ENCODE peak calls at places on chromosomes 6 and 20, in eight cellular contexts. One of them, this sample, is unnamed.

GRCh38 chr20:49431345-49431744 is 51.1 kb downstream of the KCNB1 start:
- DNase-seq in CD4-positive, CD25-positive, alpha-beta regulatory T cell: no peak
- DNase-seq in anterior cingulate cortex: no peak
- DNase-seq in SK-N-SH: no peak
- DNase-seq in GOT3: no peak
- DNase-seq in activated CD4-positive, alpha-beta T cell treated with anti-CD3 and anti-CD28 coated beads for 48 hours: no peak
- DNase-seq in amniotic epithelial cell: peak
- DNase-seq in skeletal muscle cell: no peak
- DNase-seq in this sample: peak

GRCh38 chr6:126786262-126786661 is 332.2 kb upstream of the RSPO3 start:
- DNase-seq in CD4-positive, CD25-positive, alpha-beta regulatory T cell: no peak
- DNase-seq in anterior cingulate cortex: no peak
- DNase-seq in SK-N-SH: no peak
- DNase-seq in GOT3: no peak
- DNase-seq in activated CD4-positive, alpha-beta T cell treated with anti-CD3 and anti-CD28 coated beads for 48 hours: no peak
- DNase-seq in amniotic epithelial cell: peak
- DNase-seq in skeletal muscle cell: no peak
- DNase-seq in this sample: peak

GRCh38 chr6:157798851-157799250 is 24.2 kb upstream of the SNX9 start:
- DNase-seq in CD4-positive, CD25-positive, alpha-beta regulatory T cell: no peak
- DNase-seq in anterior cingulate cortex: no peak
- DNase-seq in SK-N-SH: no peak
- DNase-seq in GOT3: no peak
- DNase-seq in activated CD4-positive, alpha-beta T cell treated with anti-CD3 and anti-CD28 coated beads for 48 hours: peak
- DNase-seq in amniotic epithelial cell: no peak
- DNase-seq in skeletal muscle cell: no peak
- DNase-seq in this sample: no peak

GRCh38 chr6:56570434-56571359 is 72.0 kb downstream of the DST start:
- DNase-seq in CD4-positive, CD25-positive, alpha-beta regulatory T cell: no peak
- DNase-seq in anterior cingulate cortex: no peak
- DNase-seq in SK-N-SH: peak
- DNase-seq in GOT3: no peak
- DNase-seq in activated CD4-positive, alpha-beta T cell treated with anti-CD3 and anti-CD28 coated beads for 48 hours: no peak
- DNase-seq in amniotic epithelial cell: peak
- DNase-seq in skeletal muscle cell: no peak
- DNase-seq in this sample: peak

GRCh38 chr6:147868493-147869222 is 360.2 kb downstream of the SAMD5 start:
- DNase-seq in CD4-positive, CD25-positive, alpha-beta regulatory T cell: no peak
- DNase-seq in anterior cingulate cortex: no peak
- DNase-seq in SK-N-SH: no peak
- DNase-seq in GOT3: no peak
- DNase-seq in activated CD4-positive, alpha-beta T cell treated with anti-CD3 and anti-CD28 coated beads for 48 hours: no peak
- DNase-seq in amniotic epithelial cell: peak
- DNase-seq in skeletal muscle cell: no peak
- DNase-seq in this sample: no peak

GRCh38 chr6:148760568-148761531 is 14.0 kb downstream of the UST start:
- DNase-seq in CD4-positive, CD25-positive, alpha-beta regulatory T cell: no peak
- DNase-seq in anterior cingulate cortex: peak
- DNase-seq in SK-N-SH: no peak
- DNase-seq in GOT3: peak
- DNase-seq in activated CD4-positive, alpha-beta T cell treated with anti-CD3 and anti-CD28 coated beads for 48 hours: peak
- DNase-seq in amniotic epithelial cell: peak
- DNase-seq in skeletal muscle cell: peak
- DNase-seq in this sample: peak

GRCh38 chr6:111687652-111688051 is 82.0 kb upstream of the TRAF3IP2 start:
- DNase-seq in CD4-positive, CD25-positive, alpha-beta regulatory T cell: no peak
- DNase-seq in anterior cingulate cortex: no peak
- DNase-seq in SK-N-SH: no peak
- DNase-seq in GOT3: no peak
- DNase-seq in activated CD4-positive, alpha-beta T cell treated with anti-CD3 and anti-CD28 coated beads for 48 hours: no peak
- DNase-seq in amniotic epithelial cell: no peak
- DNase-seq in skeletal muscle cell: no peak
- DNase-seq in this sample: peak

GRCh38 chr6:111752476-111752875 is 120.8 kb downstream of the FYN start:
- DNase-seq in CD4-positive, CD25-positive, alpha-beta regulatory T cell: no peak
- DNase-seq in anterior cingulate cortex: no peak
- DNase-seq in SK-N-SH: no peak
- DNase-seq in GOT3: no peak
- DNase-seq in activated CD4-positive, alpha-beta T cell treated with anti-CD3 and anti-CD28 coated beads for 48 hours: no peak
- DNase-seq in amniotic epithelial cell: no peak
- DNase-seq in skeletal muscle cell: no peak
- DNase-seq in this sample: no peak

GRCh38 chr6:166087246-166087645 is 80.4 kb downstream of the TBXT start:
- DNase-seq in CD4-positive, CD25-positive, alpha-beta regulatory T cell: no peak
- DNase-seq in anterior cingulate cortex: no peak
- DNase-seq in SK-N-SH: no peak
- DNase-seq in GOT3: no peak
- DNase-seq in activated CD4-positive, alpha-beta T cell treated with anti-CD3 and anti-CD28 coated beads for 48 hours: no peak
- DNase-seq in amniotic epithelial cell: no peak
- DNase-seq in skeletal muscle cell: no peak
- DNase-seq in this sample: no peak

GRCh38 chr6:33018904-33019303 is 9.5 kb upstream of the HLA-DOA start:
- DNase-seq in CD4-positive, CD25-positive, alpha-beta regulatory T cell: no peak
- DNase-seq in anterior cingulate cortex: peak
- DNase-seq in SK-N-SH: no peak
- DNase-seq in GOT3: no peak
- DNase-seq in activated CD4-positive, alpha-beta T cell treated with anti-CD3 and anti-CD28 coated beads for 48 hours: peak
- DNase-seq in amniotic epithelial cell: peak
- DNase-seq in skeletal muscle cell: peak
- DNase-seq in this sample: peak

GRCh38 chr20:44070139-44070900 is 116.7 kb downstream of the JPH2 start:
- DNase-seq in CD4-positive, CD25-positive, alpha-beta regulatory T cell: peak
- DNase-seq in anterior cingulate cortex: peak
- DNase-seq in SK-N-SH: no peak
- DNase-seq in GOT3: no peak
- DNase-seq in activated CD4-positive, alpha-beta T cell treated with anti-CD3 and anti-CD28 coated beads for 48 hours: peak
- DNase-seq in amniotic epithelial cell: no peak
- DNase-seq in skeletal muscle cell: no peak
- DNase-seq in this sample: no peak

GRCh38 chr20:1823421-1823892 is 71.8 kb upstream of the SIRPA start:
- DNase-seq in CD4-positive, CD25-positive, alpha-beta regulatory T cell: no peak
- DNase-seq in anterior cingulate cortex: no peak
- DNase-seq in SK-N-SH: no peak
- DNase-seq in GOT3: no peak
- DNase-seq in activated CD4-positive, alpha-beta T cell treated with anti-CD3 and anti-CD28 coated beads for 48 hours: no peak
- DNase-seq in amniotic epithelial cell: no peak
- DNase-seq in skeletal muscle cell: no peak
- DNase-seq in this sample: no peak

GRCh38 chr20:31497838-31498540 is 16.3 kb upstream of the HM13 start:
- DNase-seq in CD4-positive, CD25-positive, alpha-beta regulatory T cell: no peak
- DNase-seq in anterior cingulate cortex: no peak
- DNase-seq in SK-N-SH: no peak
- DNase-seq in GOT3: peak
- DNase-seq in activated CD4-positive, alpha-beta T cell treated with anti-CD3 and anti-CD28 coated beads for 48 hours: no peak
- DNase-seq in amniotic epithelial cell: peak
- DNase-seq in skeletal muscle cell: peak
- DNase-seq in this sample: no peak

GRCh38 chr6:50699086-50699886 is 14.0 kb upstream of the TFAP2D start:
- DNase-seq in CD4-positive, CD25-positive, alpha-beta regulatory T cell: no peak
- DNase-seq in anterior cingulate cortex: no peak
- DNase-seq in SK-N-SH: no peak
- DNase-seq in GOT3: no peak
- DNase-seq in activated CD4-positive, alpha-beta T cell treated with anti-CD3 and anti-CD28 coated beads for 48 hours: no peak
- DNase-seq in amniotic epithelial cell: no peak
- DNase-seq in skeletal muscle cell: no peak
- DNase-seq in this sample: peak

GRCh38 chr20:5691918-5692618 is 58.1 kb upstream of the SHLD1 start:
- DNase-seq in CD4-positive, CD25-positive, alpha-beta regulatory T cell: no peak
- DNase-seq in anterior cingulate cortex: no peak
- DNase-seq in SK-N-SH: no peak
- DNase-seq in GOT3: no peak
- DNase-seq in activated CD4-positive, alpha-beta T cell treated with anti-CD3 and anti-CD28 coated beads for 48 hours: no peak
- DNase-seq in amniotic epithelial cell: no peak
- DNase-seq in skeletal muscle cell: no peak
- DNase-seq in this sample: no peak

GRCh38 chr6:56795852-56796532 is 153.3 kb upstream of the DST start:
- DNase-seq in CD4-positive, CD25-positive, alpha-beta regulatory T cell: no peak
- DNase-seq in anterior cingulate cortex: no peak
- DNase-seq in SK-N-SH: peak
- DNase-seq in GOT3: no peak
- DNase-seq in activated CD4-positive, alpha-beta T cell treated with anti-CD3 and anti-CD28 coated beads for 48 hours: no peak
- DNase-seq in amniotic epithelial cell: peak
- DNase-seq in skeletal muscle cell: no peak
- DNase-seq in this sample: peak

GRCh38 chr6:37289931-37290330 is 32.0 kb upstream of the TMEM217 start:
- DNase-seq in CD4-positive, CD25-positive, alpha-beta regulatory T cell: no peak
- DNase-seq in anterior cingulate cortex: no peak
- DNase-seq in SK-N-SH: no peak
- DNase-seq in GOT3: no peak
- DNase-seq in activated CD4-positive, alpha-beta T cell treated with anti-CD3 and anti-CD28 coated beads for 48 hours: peak
- DNase-seq in amniotic epithelial cell: no peak
- DNase-seq in skeletal muscle cell: no peak
- DNase-seq in this sample: no peak

GRCh38 chr6:117469356-117469755 is 13.1 kb upstream of the DCBLD1 start:
- DNase-seq in CD4-positive, CD25-positive, alpha-beta regulatory T cell: no peak
- DNase-seq in anterior cingulate cortex: no peak
- DNase-seq in SK-N-SH: no peak
- DNase-seq in GOT3: no peak
- DNase-seq in activated CD4-positive, alpha-beta T cell treated with anti-CD3 and anti-CD28 coated beads for 48 hours: no peak
- DNase-seq in amniotic epithelial cell: no peak
- DNase-seq in skeletal muscle cell: no peak
- DNase-seq in this sample: no peak

GRCh38 chr6:17505062-17505476 is 95.0 kb upstream of the FAM8A1 start:
- DNase-seq in CD4-positive, CD25-positive, alpha-beta regulatory T cell: no peak
- DNase-seq in anterior cingulate cortex: no peak
- DNase-seq in SK-N-SH: peak
- DNase-seq in GOT3: no peak
- DNase-seq in activated CD4-positive, alpha-beta T cell treated with anti-CD3 and anti-CD28 coated beads for 48 hours: no peak
- DNase-seq in amniotic epithelial cell: peak
- DNase-seq in skeletal muscle cell: no peak
- DNase-seq in this sample: peak

GRCh38 chr6:96156425-96156824 is 140.7 kb downstream of the FUT9 start:
- DNase-seq in CD4-positive, CD25-positive, alpha-beta regulatory T cell: no peak
- DNase-seq in anterior cingulate cortex: no peak
- DNase-seq in SK-N-SH: no peak
- DNase-seq in GOT3: no peak
- DNase-seq in activated CD4-positive, alpha-beta T cell treated with anti-CD3 and anti-CD28 coated beads for 48 hours: no peak
- DNase-seq in amniotic epithelial cell: no peak
- DNase-seq in skeletal muscle cell: no peak
- DNase-seq in this sample: no peak

GRCh38 chr20:24752612-24753011 is 196.5 kb upstream of the CST7 start:
- DNase-seq in CD4-positive, CD25-positive, alpha-beta regulatory T cell: no peak
- DNase-seq in anterior cingulate cortex: no peak
- DNase-seq in SK-N-SH: no peak
- DNase-seq in GOT3: no peak
- DNase-seq in activated CD4-positive, alpha-beta T cell treated with anti-CD3 and anti-CD28 coated beads for 48 hours: no peak
- DNase-seq in amniotic epithelial cell: no peak
- DNase-seq in skeletal muscle cell: no peak
- DNase-seq in this sample: peak

GRCh38 chr20:59850018-59850641 is 83.3 kb downstream of the SYCP2 start:
- DNase-seq in CD4-positive, CD25-positive, alpha-beta regulatory T cell: no peak
- DNase-seq in anterior cingulate cortex: no peak
- DNase-seq in SK-N-SH: no peak
- DNase-seq in GOT3: no peak
- DNase-seq in activated CD4-positive, alpha-beta T cell treated with anti-CD3 and anti-CD28 coated beads for 48 hours: no peak
- DNase-seq in amniotic epithelial cell: peak
- DNase-seq in skeletal muscle cell: no peak
- DNase-seq in this sample: peak

GRCh38 chr6:153729189-153729588 is 309.9 kb upstream of the OPRM1 start:
- DNase-seq in CD4-positive, CD25-positive, alpha-beta regulatory T cell: no peak
- DNase-seq in anterior cingulate cortex: no peak
- DNase-seq in SK-N-SH: no peak
- DNase-seq in GOT3: no peak
- DNase-seq in activated CD4-positive, alpha-beta T cell treated with anti-CD3 and anti-CD28 coated beads for 48 hours: no peak
- DNase-seq in amniotic epithelial cell: no peak
- DNase-seq in skeletal muscle cell: no peak
- DNase-seq in this sample: no peak

GRCh38 chr6:167645383-167645782 is 181.3 kb upstream of the AFDN start:
- DNase-seq in CD4-positive, CD25-positive, alpha-beta regulatory T cell: no peak
- DNase-seq in anterior cingulate cortex: no peak
- DNase-seq in SK-N-SH: no peak
- DNase-seq in GOT3: no peak
- DNase-seq in activated CD4-positive, alpha-beta T cell treated with anti-CD3 and anti-CD28 coated beads for 48 hours: no peak
- DNase-seq in amniotic epithelial cell: no peak
- DNase-seq in skeletal muscle cell: no peak
- DNase-seq in this sample: no peak

GRCh38 chr6:98835149-98836024 is 1.0 kb downstream of the POU3F2 start:
- DNase-seq in CD4-positive, CD25-positive, alpha-beta regulatory T cell: no peak
- DNase-seq in anterior cingulate cortex: no peak
- DNase-seq in SK-N-SH: peak
- DNase-seq in GOT3: no peak
- DNase-seq in activated CD4-positive, alpha-beta T cell treated with anti-CD3 and anti-CD28 coated beads for 48 hours: no peak
- DNase-seq in amniotic epithelial cell: no peak
- DNase-seq in skeletal muscle cell: no peak
- DNase-seq in this sample: no peak

GRCh38 chr20:46720019-46720418 is 10.6 kb downstream of the SLC2A10 start:
- DNase-seq in CD4-positive, CD25-positive, alpha-beta regulatory T cell: no peak
- DNase-seq in anterior cingulate cortex: no peak
- DNase-seq in SK-N-SH: no peak
- DNase-seq in GOT3: no peak
- DNase-seq in activated CD4-positive, alpha-beta T cell treated with anti-CD3 and anti-CD28 coated beads for 48 hours: no peak
- DNase-seq in amniotic epithelial cell: no peak
- DNase-seq in skeletal muscle cell: no peak
- DNase-seq in this sample: no peak

GRCh38 chr6:15793288-15793687 is 130.5 kb upstream of the DTNBP1 start:
- DNase-seq in CD4-positive, CD25-positive, alpha-beta regulatory T cell: no peak
- DNase-seq in anterior cingulate cortex: no peak
- DNase-seq in SK-N-SH: no peak
- DNase-seq in GOT3: no peak
- DNase-seq in activated CD4-positive, alpha-beta T cell treated with anti-CD3 and anti-CD28 coated beads for 48 hours: no peak
- DNase-seq in amniotic epithelial cell: peak
- DNase-seq in skeletal muscle cell: peak
- DNase-seq in this sample: peak

GRCh38 chr6:45192556-45192955 is 135.6 kb upstream of the RUNX2 start:
- DNase-seq in CD4-positive, CD25-positive, alpha-beta regulatory T cell: no peak
- DNase-seq in anterior cingulate cortex: no peak
- DNase-seq in SK-N-SH: no peak
- DNase-seq in GOT3: no peak
- DNase-seq in activated CD4-positive, alpha-beta T cell treated with anti-CD3 and anti-CD28 coated beads for 48 hours: no peak
- DNase-seq in amniotic epithelial cell: peak
- DNase-seq in skeletal muscle cell: no peak
- DNase-seq in this sample: peak

GRCh38 chr20:43744121-43744520 is 17.3 kb upstream of the GTSF1L start:
- DNase-seq in CD4-positive, CD25-positive, alpha-beta regulatory T cell: no peak
- DNase-seq in anterior cingulate cortex: no peak
- DNase-seq in SK-N-SH: no peak
- DNase-seq in GOT3: no peak
- DNase-seq in activated CD4-positive, alpha-beta T cell treated with anti-CD3 and anti-CD28 coated beads for 48 hours: peak
- DNase-seq in amniotic epithelial cell: peak
- DNase-seq in skeletal muscle cell: no peak
- DNase-seq in this sample: no peak

GRCh38 chr6:21996425-21997207 is 300.2 kb downstream of the PRL start:
- DNase-seq in CD4-positive, CD25-positive, alpha-beta regulatory T cell: no peak
- DNase-seq in anterior cingulate cortex: no peak
- DNase-seq in SK-N-SH: peak
- DNase-seq in GOT3: no peak
- DNase-seq in activated CD4-positive, alpha-beta T cell treated with anti-CD3 and anti-CD28 coated beads for 48 hours: no peak
- DNase-seq in amniotic epithelial cell: no peak
- DNase-seq in skeletal muscle cell: no peak
- DNase-seq in this sample: peak

GRCh38 chr20:61737812-61738443 is 327.8 kb downstream of the TAF4 start:
- DNase-seq in CD4-positive, CD25-positive, alpha-beta regulatory T cell: no peak
- DNase-seq in anterior cingulate cortex: no peak
- DNase-seq in SK-N-SH: no peak
- DNase-seq in GOT3: no peak
- DNase-seq in activated CD4-positive, alpha-beta T cell treated with anti-CD3 and anti-CD28 coated beads for 48 hours: no peak
- DNase-seq in amniotic epithelial cell: no peak
- DNase-seq in skeletal muscle cell: no peak
- DNase-seq in this sample: no peak

GRCh38 chr6:39366875-39367618 is 44.5 kb upstream of the KCNK16 start:
- DNase-seq in CD4-positive, CD25-positive, alpha-beta regulatory T cell: no peak
- DNase-seq in anterior cingulate cortex: peak
- DNase-seq in SK-N-SH: peak
- DNase-seq in GOT3: no peak
- DNase-seq in activated CD4-positive, alpha-beta T cell treated with anti-CD3 and anti-CD28 coated beads for 48 hours: no peak
- DNase-seq in amniotic epithelial cell: no peak
- DNase-seq in skeletal muscle cell: no peak
- DNase-seq in this sample: no peak

GRCh38 chr6:169869301-169869700 is 117.9 kb downstream of the ERMARD start:
- DNase-seq in CD4-positive, CD25-positive, alpha-beta regulatory T cell: no peak
- DNase-seq in anterior cingulate cortex: no peak
- DNase-seq in SK-N-SH: no peak
- DNase-seq in GOT3: no peak
- DNase-seq in activated CD4-positive, alpha-beta T cell treated with anti-CD3 and anti-CD28 coated beads for 48 hours: no peak
- DNase-seq in amniotic epithelial cell: no peak
- DNase-seq in skeletal muscle cell: no peak
- DNase-seq in this sample: no peak

GRCh38 chr20:50874111-50874757 is 57.0 kb downstream of the ADNP start:
- DNase-seq in CD4-positive, CD25-positive, alpha-beta regulatory T cell: no peak
- DNase-seq in anterior cingulate cortex: no peak
- DNase-seq in SK-N-SH: no peak
- DNase-seq in GOT3: no peak
- DNase-seq in activated CD4-positive, alpha-beta T cell treated with anti-CD3 and anti-CD28 coated beads for 48 hours: no peak
- DNase-seq in amniotic epithelial cell: no peak
- DNase-seq in skeletal muscle cell: no peak
- DNase-seq in this sample: no peak